ENCODE peak calls at places on chromosomes 11 and 22, in six cellular contexts. J is A549; U is NCI-H1694 treated with DMSO at 0.1 percent for 48 hours; B is right lobe of liver; S is activated naive CD8-positive, alpha-beta T cell treated with anti-CD3 and anti-CD28 coated beads, Interleukin-2, amount 10 ng/mL, durations not matched to agents 7 days and 5 days; P is T-helper 2 cell. A is an unnamed sample.

GRCh38 chr11:58968251-58968711 is 29.0 kb downstream of the GLYATL1 start:
- DNase-seq in J (no peak), U (no peak), B (peak; percentile 67), S (no peak), P (no peak), A (no peak)

GRCh38 chr11:9752091-9752490 is 88.2 kb downstream of the SWAP70 start:
- DNase-seq in J (no peak), U (no peak), B (no peak), S (no peak), P (no peak), A (no peak)

GRCh38 chr11:120137187-120137610 is 714 bp downstream of the TRIM29 start:
- DNase-seq in J (no peak), U (no peak), B (no peak), S (no peak), P (no peak), A (no peak)

GRCh38 chr11:7892059-7892699 is 38.9 kb downstream of the OR10A6 start:
- DNase-seq in J (no peak), U (no peak), B (no peak), S (no peak), P (no peak), A (no peak)

GRCh38 chr11:77039491-77040400 is 5.5 kb downstream of the B3GNT6 start:
- DNase-seq in J (no peak), U (no peak), B (no peak), S (peak; percentile 66), P (no peak), A (no peak)

GRCh38 chr22:33958741-33959140 is 38.5 kb upstream of the LARGE1 start:
- DNase-seq in J (no peak), U (no peak), B (no peak), S (no peak), P (no peak), A (no peak)

GRCh38 chr22:45977551-45978274 is 751 bp upstream of the WNT7B start:
- DNase-seq in J (peak; percentile 54), U (no peak), B (no peak), S (no peak), P (no peak), A (peak; percentile 25)

GRCh38 chr11:111840143-111840542 is 31.2 kb downstream of the ALG9 start:
- DNase-seq in J (no peak), U (no peak), B (no peak), S (no peak), P (no peak), A (no peak)

GRCh38 chr11:2175659-2176058 is 4.0 kb upstream of the TH start:
- DNase-seq in J (no peak), U (no peak), B (no peak), S (no peak), P (no peak), A (no peak)

GRCh38 chr11:66492161-66492865 is 12.1 kb downstream of the DPP3 start:
- DNase-seq in J (no peak), U (no peak), B (no peak), S (no peak), P (no peak), A (no peak)

GRCh38 chr11:70467196-70468085 is 69.1 kb downstream of the CTTN start:
- DNase-seq in J (peak; percentile 51), U (peak; percentile 71), B (no peak), S (peak; percentile 62), P (peak; percentile 4), A (peak; percentile 24)

GRCh38 chr11:130592056-130592455 is 143.6 kb downstream of the ADAMTS15 start:
- DNase-seq in J (no peak), U (no peak), B (no peak), S (no peak), P (no peak), A (no peak)

GRCh38 chr11:39346043-39346442 is 2113.4 kb downstream of the LRRC4C start:
- DNase-seq in J (no peak), U (no peak), B (no peak), S (no peak), P (no peak), A (no peak)

GRCh38 chr11:1298695-1299492 is 10.5 kb downstream of the TOLLIP start:
- DNase-seq in J (peak; percentile 76), U (no peak), B (peak; percentile 95), S (no peak), P (no peak), A (no peak)

GRCh38 chr11:125299061-125299616 is 134.6 kb downstream of the PKNOX2 start:
- DNase-seq in J (no peak), U (no peak), B (no peak), S (no peak), P (no peak), A (no peak)

GRCh38 chr22:22955866-22956535 is 68.4 kb downstream of the IGLL5 start:
- DNase-seq in J (peak; percentile 59), U (peak; percentile 55), B (no peak), S (peak; percentile 53), P (peak; percentile 36), A (peak; percentile 55)

GRCh38 chr11:120807414-120808150 is 216.3 kb upstream of the TBCEL start:
- DNase-seq in J (peak; percentile 71), U (no peak), B (no peak), S (no peak), P (no peak), A (no peak)

GRCh38 chr11:829116-829945 is 1.6 kb downstream of the CRACR2B start:
- DNase-seq in J (no peak), U (no peak), B (no peak), S (no peak), P (no peak), A (no peak)

GRCh38 chr11:8375460-8375859 is 111.8 kb upstream of the LMO1 start:
- DNase-seq in J (no peak), U (no peak), B (no peak), S (no peak), P (no peak), A (no peak)

GRCh38 chr22:48742556-48743343 is 1084.9 kb downstream of the BRD1 start:
- DNase-seq in J (no peak), U (no peak), B (peak; percentile 51), S (no peak), P (no peak), A (no peak)

GRCh38 chr22:30940655-30941362 is 27.8 kb downstream of the MORC2 start:
- DNase-seq in J (no peak), U (no peak), B (no peak), S (peak; percentile 50), P (peak; percentile 14), A (no peak)

GRCh38 chr11:133529807-133530500 is 2.3 kb downstream of the OPCML start:
- DNase-seq in J (no peak), U (no peak), B (no peak), S (no peak), P (no peak), A (no peak)

GRCh38 chr11:61684870-61685610 is 4.8 kb downstream of the DAGLA start:
- DNase-seq in J (no peak), U (no peak), B (no peak), S (no peak), P (no peak), A (no peak)

GRCh38 chr11:1830500-1831223 is 4.1 kb upstream of the SYT8 start:
- DNase-seq in J (no peak), U (no peak), B (peak; percentile 77), S (peak; percentile 29), P (no peak), A (no peak)

GRCh38 chr11:89163686-89164085 is 14.0 kb upstream of the TYR start:
- DNase-seq in J (no peak), U (no peak), B (no peak), S (no peak), P (no peak), A (no peak)

GRCh38 chr11:88384678-88385015 is 47.1 kb upstream of the CTSC start:
- DNase-seq in J (peak; percentile 11), U (no peak), B (no peak), S (no peak), P (no peak), A (no peak)

GRCh38 chr11:117663389-117663788 is 133.6 kb downstream of the DSCAML1 start:
- DNase-seq in J (no peak), U (no peak), B (no peak), S (no peak), P (no peak), A (no peak)

GRCh38 chr11:133955091-133955846 is 1.5 kb downstream of the IGSF9B start:
- DNase-seq in J (no peak), U (no peak), B (no peak), S (peak; percentile 62), P (no peak), A (no peak)

GRCh38 chr11:63761870-63762661 is 6.5 kb downstream of the ZFTA start:
- DNase-seq in J (no peak), U (no peak), B (no peak), S (no peak), P (no peak), A (no peak)

GRCh38 chr22:20316217-20316843 is 3.5 kb downstream of the DGCR6L start:
- DNase-seq in J (no peak), U (no peak), B (no peak), S (no peak), P (no peak), A (no peak)

GRCh38 chr11:65899356-65900124 is 648 bp downstream of the FOSL1 start:
- DNase-seq in J (peak; percentile 83), U (no peak), B (peak; percentile 68), S (peak; percentile 71), P (peak; percentile 66), A (no peak)

GRCh38 chr11:117786099-117786870 is 10.7 kb downstream of the DSCAML1 start:
- DNase-seq in J (peak; percentile 31), U (no peak), B (no peak), S (no peak), P (no peak), A (no peak)

GRCh38 chr22:43404673-43405385 is 7.0 kb upstream of the MPPED1 start:
- DNase-seq in J (no peak), U (no peak), B (peak; percentile 49), S (no peak), P (no peak), A (no peak)

GRCh38 chr11:122646549-122647340 is 8.8 kb upstream of the UBASH3B start:
- DNase-seq in J (no peak), U (no peak), B (no peak), S (no peak), P (no peak), A (no peak)

GRCh38 chr11:73114110-73114834 is 27.8 kb downstream of the FCHSD2 start:
- DNase-seq in J (no peak), U (no peak), B (no peak), S (no peak), P (no peak), A (no peak)

GRCh38 chr11:62615521-62615920 is 2.5 kb downstream of the ROM1 start:
- DNase-seq in J (no peak), U (no peak), B (no peak), S (no peak), P (no peak), A (no peak)

GRCh38 chr11:34997872-34998548 is 81.6 kb downstream of the PDHX start:
- DNase-seq in J (peak; percentile 29), U (peak; percentile 3), B (no peak), S (no peak), P (no peak), A (no peak)

A was measured in NCI-H2171.